ENCODE peak calls at places on chromosomes 16 and 17, in six cellular contexts. U is body of pancreas; W is MM.1S; C is psoas muscle; L is CD8-positive, alpha-beta T cell; K is heart right ventricle. S is an unnamed sample. For H3K27me3 and H3K36me3, the result is how much of the 10 kb centered on the place peaks cover.

GRCh38 chr17:72525225-72525988 is 404.6 kb downstream of the SOX9 start:
- DNase-seq in L (no peak), U (no peak), C (no peak), W (no peak), K (no peak), S (no peak)

GRCh38 chr17:73064084-73064938 is 28.2 kb downstream of the SLC39A11 start:
- DNase-seq in U (peak), C (peak), W (no peak), L (no peak), K (peak), S (no peak)

GRCh38 chr17:66460558-66460957 is 158.1 kb downstream of the PRKCA start:
- DNase-seq in U (no peak), C (no peak), L (no peak), W (no peak), K (no peak), S (no peak)

GRCh38 chr17:63444457-63444856 is 1.6 kb downstream of the CYB561 start:
- DNase-seq in U (no peak), C (no peak), L (no peak), K (no peak), W (no peak), S (no peak)

GRCh38 chr16:9500872-9501271 is 409.4 kb downstream of the HAPSTR1 start:
- DNase-seq in C (no peak), U (no peak), L (no peak), K (no peak), W (no peak), S (no peak)

GRCh38 chr16:880471-881171 is 80.1 kb upstream of the GNG13 start:
- DNase-seq in C (no peak), W (no peak), U (peak), K (no peak), L (no peak), S (no peak)

GRCh38 chr17:338442-339192 is 14.0 kb downstream of the RPH3AL start:
- DNase-seq in K (no peak), C (no peak), U (peak), W (no peak), L (no peak), S (peak)

GRCh38 chr17:48439875-48440505 is 10.0 kb upstream of the SKAP1 start:
- DNase-seq in C (no peak), U (no peak), L (peak), W (peak), K (no peak), S (no peak)

GRCh38 chr17:66304304-66305174 is 2.1 kb downstream of the PRKCA start:
- DNase-seq in W (no peak), U (no peak), C (no peak), K (no peak), L (no peak), S (peak)

GRCh38 chr16:2952679-2953078 is 11.4 kb upstream of the KREMEN2 start:
- DNase-seq in L (no peak), C (no peak), K (no peak), W (peak), U (peak), S (no peak)

GRCh38 chr16:46911650-46912049 is 27.5 kb downstream of the GPT2 start:
- DNase-seq in W (no peak), K (no peak), U (no peak), L (no peak), C (no peak), S (no peak)

GRCh38 chr16:56789360-56789759 is 59.4 kb downstream of the NUP93 start:
- DNase-seq in K (peak), L (no peak), C (no peak), U (peak), W (peak), S (no peak)

GRCh38 chr17:53626286-53626685 is 196.4 kb upstream of the KIF2B start:
- DNase-seq in L (no peak), U (no peak), W (peak), C (no peak), K (no peak), S (no peak)

GRCh38 chr16:19601083-19601976 is 45.8 kb downstream of the VPS35L start:
- DNase-seq in C (no peak), W (peak), L (peak), U (peak), K (no peak), S (peak)

GRCh38 chr17:41367426-41368075 is 2.1 kb downstream of the KRT33B start:
- DNase-seq in U (no peak), L (no peak), W (no peak), C (no peak), K (no peak), S (no peak)

GRCh38 chr16:12449374-12449773 is 354.3 kb downstream of the CPPED1 start:
- DNase-seq in L (no peak), W (no peak), K (no peak), U (no peak), C (no peak), S (no peak)

GRCh38 chr17:60157487-60158040 is 7.8 kb downstream of the CA4 start:
- DNase-seq in C (no peak), K (no peak), U (no peak), W (no peak), L (no peak), S (peak)

GRCh38 chr16:51994597-51994996 is 552.3 kb downstream of the TOX3 start:
- DNase-seq in W (peak), L (no peak), U (peak), K (peak), C (no peak), S (no peak)

GRCh38 chr17:42289863-42290165 is 1.5 kb downstream of the STAT5A start:
- DNase-seq in L (peak), K (no peak), W (no peak), U (peak), C (no peak), S (no peak)

GRCh38 chr17:61442878-61443474 is 9.2 kb upstream of the TBX4 start:
- DNase-seq in C (no peak), W (no peak), K (no peak), L (peak), U (no peak), S (no peak)

GRCh38 chr17:48543854-48544355 is 1.0 kb downstream of the HOXB2 start:
- DNase-seq in U (no peak), C (no peak), L (no peak), K (peak), W (no peak), S (no peak)

GRCh38 chr16:508884-509736 is 18.4 kb upstream of the CAPN15 start:
- DNase-seq in L (no peak), U (peak), W (no peak), C (no peak), K (no peak), S (no peak)

GRCh38 chr16:75570351-75571104 is 4.3 kb downstream of the GABARAPL2 start:
- DNase-seq in K (no peak), C (no peak), L (no peak), U (no peak), W (no peak), S (no peak)

GRCh38 chr16:23064642-23065041 is 84.6 kb downstream of the USP31 start:
- DNase-seq in W (no peak), K (peak), C (no peak), U (no peak), L (no peak), S (no peak)

GRCh38 chr17:27888945-27889344 is 4.2 kb downstream of the LYRM9 start:
- DNase-seq in C (no peak), L (no peak), W (no peak), U (peak), K (no peak), S (peak)

GRCh38 chr17:72462814-72463213 is 342.0 kb downstream of the SOX9 start:
- DNase-seq in U (no peak), K (no peak), L (no peak), W (no peak), C (no peak), S (no peak)

GRCh38 chr16:23060458-23061320 is 88.6 kb downstream of the USP31 start:
- DNase-seq in U (peak), L (peak), K (peak), C (peak), W (peak), S (peak)

GRCh38 chr16:87965417-87965816 is 14.2 kb downstream of the BANP start:
- DNase-seq in W (no peak), U (no peak), C (no peak), K (no peak), L (no peak), S (peak)

DNA sequence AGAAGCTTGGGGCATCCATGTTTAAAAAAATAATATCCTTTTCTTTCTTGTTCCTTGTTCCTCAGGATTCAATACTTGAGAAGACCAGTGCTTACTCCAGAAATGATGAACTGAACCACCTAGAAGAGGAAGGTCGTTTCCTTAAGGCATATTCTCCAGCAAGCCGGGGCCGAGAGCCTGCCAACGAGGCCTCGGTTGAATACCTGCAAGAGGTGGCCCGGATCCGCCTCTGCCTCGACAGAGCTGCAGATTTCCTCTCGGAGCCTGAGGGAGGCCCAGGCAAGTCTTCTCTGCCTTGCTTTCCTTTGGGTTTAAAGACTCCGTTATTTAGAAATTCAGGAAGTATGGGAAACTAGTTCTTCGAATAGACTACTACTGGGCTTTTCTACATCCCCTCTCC is 42.5 kb upstream of the ENDOV start:
- DNase-seq in U (no peak), L (no peak), C (no peak), K (no peak), W (no peak), S (no peak)
- H3K27me3 ChIP-seq in U (under half), L (under half), C (under half), K (under half), W (under half), S (under half)

GRCh38 chr17:77906377-77906871 is 52.1 kb upstream of the TNRC6C start:
- DNase-seq in W (no peak), L (no peak), U (peak), K (no peak), C (no peak), S (no peak)
- H3K4me3 ChIP-seq in W (no peak), L (no peak), U (no peak), K (no peak), C (no peak), S (no peak)

GRCh38 chr17:83042522-83043158 is 36.8 kb upstream of the METRNL start:
- DNase-seq in U (no peak), W (no peak), L (no peak), K (no peak), C (no peak), S (no peak)
- H3K36me3 ChIP-seq in U (under half), W (under half), L (under half), K (under half), C (under half), S (under half)

DNA sequence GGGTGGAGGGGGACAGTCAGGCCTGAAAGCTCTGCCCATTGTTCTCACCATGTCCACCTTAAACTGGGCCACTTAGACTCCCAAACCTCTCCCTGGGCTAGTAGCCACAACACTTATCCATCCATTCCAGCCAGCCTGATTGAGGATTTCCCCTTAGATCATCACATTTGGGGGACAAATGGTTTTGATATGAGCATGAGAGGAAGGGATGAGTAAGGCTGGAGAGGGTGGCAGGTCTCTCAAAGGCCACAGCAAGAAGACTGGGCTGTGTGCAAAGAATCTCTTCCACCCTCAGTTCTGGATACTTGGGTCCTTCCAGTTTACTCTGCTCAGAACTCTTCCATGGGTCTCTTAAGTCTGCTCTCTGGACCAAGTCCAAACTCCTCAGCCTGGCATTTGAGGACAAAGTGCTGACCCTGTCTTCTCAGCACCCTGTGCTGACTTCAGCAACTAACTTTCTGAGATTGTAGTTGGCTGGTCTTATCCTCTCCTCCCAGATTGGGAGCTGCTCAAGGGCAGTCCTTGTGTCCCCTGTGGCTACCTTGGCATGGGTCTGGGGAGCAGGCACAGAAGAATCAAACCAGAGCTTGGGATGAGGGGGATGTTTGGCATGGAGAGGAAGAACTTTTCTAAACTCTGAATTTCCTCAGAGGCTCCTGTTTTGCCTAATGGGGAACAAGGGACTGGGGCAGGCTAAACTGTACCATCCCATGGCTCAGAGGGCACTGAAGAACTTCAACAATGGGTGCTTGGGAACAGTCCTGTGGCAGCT is 3.2 kb upstream of the NFATC3 start:
- DNase-seq in W (no peak), L (no peak), U (no peak), K (no peak), C (no peak), S (peak)
- H3K27me3 ChIP-seq in W (under half), L (under half), U (under half), K (under half), C (under half), S (under half)

GRCh38 chr17:68599091-68599872 is 1.9 kb downstream of the FAM20A start:
- DNase-seq in L (no peak), U (no peak), C (no peak), W (no peak), K (no peak), S (no peak)

GRCh38 chr17:68600881-68601564 is at the start of gene FAM20A:
- DNase-seq in K (peak), C (peak), U (peak), L (no peak), W (no peak), S (peak)

GRCh38 chr17:68598545-68598961 is 2.6 kb downstream of the FAM20A start:
- DNase-seq in W (no peak), C (no peak), K (no peak), L (no peak), U (no peak), S (no peak)

GRCh38 chr17:68600123-68600880 is 865 bp downstream of the FAM20A start:
- DNase-seq in K (peak), W (no peak), U (peak), L (no peak), C (peak), S (peak)

GRCh38 chr17:68599873-68600122 is 1.4 kb downstream of the FAM20A start:
- DNase-seq in C (no peak), K (no peak), U (no peak), W (no peak), L (no peak), S (no peak)
- H3K4me3 ChIP-seq in C (peak), K (peak), U (no peak), W (no peak), L (no peak), S (peak)

GRCh38 chr17:81903415-81903831 is 1.4 kb downstream of the NPB start:
- DNase-seq in C (no peak), U (no peak), K (no peak), L (no peak), W (no peak), S (no peak)

GRCh38 chr17:81901167-81902022 is 643 bp upstream of the NPB start:
- DNase-seq in C (no peak), K (no peak), W (no peak), U (no peak), L (no peak), S (no peak)

GRCh38 chr17:81900181-81900820 is 1.7 kb upstream of the NPB start:
- DNase-seq in C (no peak), W (no peak), L (no peak), U (no peak), K (no peak), S (no peak)

GRCh38 chr17:81902653-81903414 is 796 bp downstream of the NPB start:
- DNase-seq in C (no peak), K (peak), U (no peak), W (no peak), L (no peak), S (peak)

DNA sequence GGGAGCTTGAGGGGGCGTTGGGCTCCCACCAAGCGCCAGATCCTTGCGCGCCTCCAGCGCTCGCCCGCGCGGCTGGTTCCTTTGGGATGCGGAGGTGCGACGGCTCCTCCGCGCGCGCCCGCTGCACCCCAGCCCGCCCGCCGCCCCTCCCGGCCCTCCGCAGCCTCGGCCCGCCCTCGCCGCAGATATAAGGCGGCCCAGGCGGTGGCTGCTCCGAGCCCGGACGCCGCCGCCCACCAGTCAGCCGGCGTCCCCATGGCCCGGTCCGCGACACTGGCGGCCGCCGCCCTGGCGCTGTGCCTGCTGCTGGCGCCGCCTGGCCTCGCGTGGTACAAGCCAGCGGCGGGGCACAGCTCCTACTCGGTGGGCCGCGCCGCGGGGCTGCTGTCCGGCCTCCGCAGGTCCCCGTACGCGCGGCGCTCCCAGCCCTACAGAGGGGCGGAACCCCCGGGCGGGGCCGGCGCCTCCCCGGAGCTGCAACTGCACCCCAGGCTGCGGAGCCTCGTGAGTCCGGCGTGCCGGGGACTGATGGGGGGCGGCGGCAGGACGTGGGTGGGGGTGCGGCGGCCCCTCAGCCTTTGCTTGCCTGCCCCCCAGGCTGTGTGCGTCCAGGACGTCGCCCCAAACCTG is at the start of gene NPB:
- DNase-seq in U (peak), C (no peak), W (no peak), L (no peak), K (peak), S (peak)
- H3K36me3 ChIP-seq in U (under half), C (half or more), W (under half), L (under half), K (under half), S (under half)

GRCh38 chr16:4003576-4003975 is 112.7 kb downstream of the ADCY9 start:
- DNase-seq in W (no peak), L (no peak), C (no peak), U (no peak), K (no peak), S (no peak)

GRCh38 chr16:4006441-4006989 is 109.7 kb downstream of the ADCY9 start:
- DNase-seq in W (no peak), U (no peak), C (no peak), L (no peak), K (no peak), S (peak)

GRCh38 chr16:4005281-4005680 is 111.0 kb downstream of the ADCY9 start:
- DNase-seq in K (no peak), U (no peak), C (no peak), W (no peak), L (no peak), S (no peak)

GRCh38 chr16:4003166-4003565 is 113.1 kb downstream of the ADCY9 start:
- DNase-seq in C (no peak), K (no peak), L (no peak), U (no peak), W (no peak), S (no peak)

GRCh38 chr16:4004206-4004605 is 112.0 kb downstream of the ADCY9 start:
- DNase-seq in C (no peak), L (no peak), K (no peak), W (no peak), U (no peak), S (no peak)
- H3K27me3 ChIP-seq in C (under half), L (under half), K (under half), W (half or more), U (under half), S (under half)

DNA sequence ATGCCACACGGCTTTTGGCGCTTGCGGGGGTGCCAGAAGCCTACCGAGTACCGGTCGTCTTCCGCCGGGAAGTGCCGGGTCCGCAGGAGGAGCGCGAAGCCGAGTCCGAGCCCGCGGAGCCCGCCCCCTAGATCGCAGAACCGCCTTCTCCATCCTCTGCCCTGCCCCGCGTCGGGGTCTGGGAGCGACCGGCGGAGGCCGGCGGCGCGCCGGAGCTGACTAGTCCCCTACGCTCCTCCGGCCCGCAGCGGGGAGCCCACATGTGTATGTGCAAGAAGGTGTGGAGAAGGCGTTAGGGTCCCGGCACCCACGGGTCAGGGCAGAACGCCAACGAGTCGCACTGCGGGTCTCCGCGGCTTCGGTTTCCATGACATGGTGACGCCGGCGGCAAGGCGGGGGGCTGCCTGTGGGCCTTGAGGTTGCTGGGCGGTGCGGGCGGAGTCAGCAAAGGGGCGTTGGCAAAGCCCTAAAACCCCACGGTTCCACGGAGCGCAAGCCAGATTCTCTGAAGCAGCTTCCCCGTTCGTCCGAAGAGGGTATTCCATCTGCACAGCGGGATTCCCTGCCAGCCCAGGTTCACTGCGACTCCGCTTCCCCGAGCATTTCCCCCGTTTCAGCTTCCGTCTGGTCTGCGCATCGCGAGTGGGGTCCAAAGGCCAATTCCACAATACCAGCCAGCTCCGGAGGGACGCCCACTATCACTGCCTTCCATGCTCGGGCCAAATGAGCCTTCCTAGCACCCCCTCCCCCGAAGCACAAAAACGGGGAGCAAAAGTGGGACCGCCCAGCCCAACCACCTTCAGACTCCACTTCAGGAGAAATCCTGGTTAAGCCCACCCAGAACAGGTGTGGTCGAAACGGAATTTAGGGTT is 2.3 kb upstream of the LHX1 start:
- DNase-seq in U (no peak), K (no peak), W (no peak), L (no peak), C (no peak), S (peak)
- H3K4me3 ChIP-seq in U (no peak), K (peak), W (no peak), L (peak), C (peak), S (peak)

DNA sequence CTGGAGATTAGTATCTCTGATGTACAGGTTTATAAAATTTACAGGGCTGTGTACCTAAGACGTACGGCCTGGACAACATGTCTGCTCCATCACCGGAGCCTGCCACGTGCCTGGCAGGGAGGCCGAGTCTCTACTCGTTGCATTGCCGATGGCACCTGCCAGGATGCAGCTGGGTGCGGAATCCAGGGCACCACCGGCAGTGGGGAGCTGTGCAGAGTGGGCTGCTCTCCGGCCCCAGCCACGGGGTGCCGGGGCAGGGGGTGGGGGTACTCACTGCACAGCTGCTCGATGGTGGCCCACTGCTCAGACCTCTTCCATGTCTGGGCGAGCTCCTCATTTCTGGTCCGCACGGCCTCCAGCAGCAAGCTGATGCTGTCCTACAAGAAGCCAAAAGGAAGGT is 13.1 kb upstream of the FAAP100 start:
- DNase-seq in U (no peak), C (no peak), W (no peak), L (no peak), K (no peak), S (no peak)
- H3K36me3 ChIP-seq in U (under half), C (half or more), W (under half), L (under half), K (under half), S (under half)